ENCODE peak calls at places on chromosomes 1 and 21, in four cellular contexts. C, N, M and L are unnamed samples.

GRCh38 chr1:54018635-54019034 is 649 bp upstream of the LDLRAD1 start:
- DNase-seq in M (no peak), N (no peak), C (no peak), L (no peak)

GRCh38 chr1:110626890-110627289 is 20.7 kb upstream of the KCNA2 start:
- DNase-seq in M (no peak), C (no peak), N (no peak), L (no peak)

GRCh38 chr1:112040891-112041740 is 51.6 kb upstream of the KCND3 start:
- DNase-seq in C (no peak), M (no peak), N (no peak), L (no peak)

GRCh38 chr1:244863491-244864252 is 671 bp downstream of the HNRNPU start:
- DNase-seq in C (no peak), N (no peak), M (peak), L (no peak)

GRCh38 chr1:58823481-58824010 is 39.7 kb upstream of the JUN start:
- DNase-seq in M (peak), N (no peak), C (no peak), L (no peak)

GRCh38 chr1:227424948-227425347 is 106.7 kb upstream of the CDC42BPA start:
- DNase-seq in C (no peak), M (no peak), N (no peak), L (no peak)

GRCh38 chr1:39352881-39353280 is 138.6 kb upstream of the BMP8A start:
- DNase-seq in C (no peak), N (no peak), M (no peak), L (no peak)

GRCh38 chr1:194043984-194044755 is 857.8 kb upstream of the B3GALT2 start:
- DNase-seq in M (no peak), C (no peak), N (no peak), L (no peak)

GRCh38 chr1:21932127-21932526 is 5.0 kb downstream of the HSPG2 start:
- DNase-seq in M (no peak), N (no peak), C (no peak), L (no peak)

GRCh38 chr1:15311886-15312285 is 64.9 kb downstream of the FHAD1 start:
- DNase-seq in M (no peak), C (no peak), N (no peak), L (no peak)

GRCh38 chr1:62625415-62625814 is 28.1 kb downstream of the ANGPTL3 start:
- DNase-seq in N (no peak), M (no peak), C (no peak), L (no peak)

GRCh38 chr1:52944566-52944965 is 17.5 kb downstream of the SCP2 start:
- DNase-seq in N (no peak), M (no peak), C (no peak), L (no peak)

GRCh38 chr1:228364068-228364705 is 42.4 kb downstream of the TRIM11 start:
- DNase-seq in M (no peak), N (no peak), C (no peak), L (peak)

GRCh38 chr1:204583909-204584632 is 67.9 kb downstream of the MDM4 start:
- DNase-seq in M (no peak), N (no peak), C (no peak), L (no peak)

GRCh38 chr1:244887281-244887680 is 22.9 kb upstream of the HNRNPU start:
- DNase-seq in M (no peak), N (no peak), C (no peak), L (no peak)

GRCh38 chr1:66371233-66372005 is 162.5 kb upstream of the SGIP1 start:
- DNase-seq in M (no peak), C (no peak), N (no peak), L (no peak)

GRCh38 chr1:110113551-110113950 is 1.3 kb downstream of the UBL4B start:
- DNase-seq in M (no peak), N (no peak), C (no peak), L (no peak)

GRCh38 chr1:184069675-184070074 is 18.1 kb downstream of the TSEN15 start:
- DNase-seq in N (no peak), M (no peak), C (no peak), L (no peak)

GRCh38 chr1:85343612-85344255 is 67.3 kb upstream of the BCL10 start:
- DNase-seq in C (no peak), N (peak), M (no peak), L (no peak)

GRCh38 chr1:15304708-15305326 is 57.8 kb downstream of the FHAD1 start:
- DNase-seq in N (peak), M (peak), C (peak), L (peak)

GRCh38 chr1:66360285-66360724 is 173.6 kb upstream of the SGIP1 start:
- DNase-seq in M (no peak), C (peak), N (no peak), L (no peak)

GRCh38 chr1:155012052-155012546 is 9.5 kb downstream of the ZBTB7B start:
- DNase-seq in C (peak), M (peak), N (no peak), L (peak)

GRCh38 chr1:214563881-214564280 is 12.5 kb upstream of the PTPN14 start:
- DNase-seq in N (no peak), M (no peak), C (no peak), L (no peak)

GRCh38 chr1:163875927-163876320 is 554.2 kb downstream of the NUF2 start:
- DNase-seq in M (no peak), N (no peak), C (no peak), L (no peak)

GRCh38 chr1:40385437-40386310 is 12.1 kb downstream of the SMAP2 start:
- DNase-seq in C (no peak), N (no peak), M (no peak), L (no peak)

GRCh38 chr1:165737196-165737595 is 31.5 kb downstream of the TMCO1 start:
- DNase-seq in M (no peak), C (no peak), N (no peak), L (no peak)

GRCh38 chr1:26096471-26096870 is 15.2 kb upstream of the PDIK1L start:
- DNase-seq in C (no peak), N (no peak), M (no peak), L (no peak)

GRCh38 chr1:222852326-222852725 is 37.5 kb downstream of the DISP1 start:
- DNase-seq in C (no peak), M (no peak), N (no peak), L (no peak)

GRCh38 chr1:173002891-173003582 is 47.7 kb downstream of the TNFSF18 start:
- DNase-seq in N (no peak), M (no peak), C (no peak), L (no peak)

GRCh38 chr1:39576016-39576657 is 453 bp downstream of the PABPC4 start:
- DNase-seq in C (peak), N (no peak), M (peak), L (peak)

GRCh38 chr1:158969166-158969565 is 37.8 kb downstream of the PYHIN1 start:
- DNase-seq in M (no peak), C (no peak), N (no peak), L (no peak)

DNA sequence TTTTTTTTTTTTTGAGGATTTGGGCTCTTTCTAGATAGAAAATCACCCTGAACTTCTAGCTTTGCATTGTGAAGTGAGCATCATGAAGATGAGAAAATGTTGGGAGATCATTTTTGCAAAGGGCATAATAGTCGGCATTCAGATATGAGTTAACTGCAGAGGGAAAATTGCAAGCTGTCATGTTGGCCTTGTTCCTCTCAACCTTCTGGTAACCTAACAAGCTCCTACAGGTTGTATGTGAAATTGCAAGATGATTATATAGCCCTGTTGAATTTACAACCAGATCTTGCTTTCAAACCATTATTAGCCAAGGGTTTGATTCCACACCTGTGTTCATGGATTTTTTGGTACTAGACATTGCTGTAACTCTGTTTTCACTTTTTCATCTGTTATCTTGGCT is 2.2 kb downstream of the ELOA start:
- DNase-seq in M (peak), C (peak), N (peak), L (no peak)
- TF ChIP-seq ELF4 in M (no peak), C (no peak), N (no peak), L (no peak)

GRCh38 chr21:44611551-44611950 is 328 bp upstream of the KRTAP10-8 start:
- DNase-seq in N (no peak), C (no peak), M (no peak), L (no peak)
- TF ChIP-seq ELF4 in N (no peak), C (no peak), M (no peak), L (no peak)

DNA sequence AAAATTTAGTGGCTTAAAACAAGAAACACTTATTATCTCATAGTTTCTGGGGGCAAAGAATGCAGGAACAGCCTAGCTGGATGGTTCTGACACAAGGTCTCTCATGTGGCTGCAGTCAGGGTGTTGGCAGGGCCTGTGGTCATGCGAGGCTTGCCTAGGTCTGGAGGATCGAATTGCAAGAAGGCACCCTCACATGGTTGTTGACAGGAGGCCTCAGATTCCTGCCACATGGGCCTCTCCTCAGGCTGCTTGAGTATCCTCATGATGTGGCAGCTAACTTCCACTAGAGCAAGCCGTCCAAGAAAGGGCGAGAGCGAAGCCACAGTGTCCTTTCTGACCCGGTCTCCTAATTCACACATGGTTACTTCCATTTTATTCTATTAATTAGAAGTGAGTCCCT is 6.2 kb upstream of the NRIP1 start:
- DNase-seq in C (no peak), N (no peak), M (no peak), L (peak)
- TF ChIP-seq ELF4 in C (no peak), N (no peak), M (no peak), L (no peak)

GRCh38 chr1:103523346-103523745 is 2.2 kb upstream of the RNPC3 start:
- DNase-seq in N (no peak), C (no peak), M (no peak), L (no peak)
- TF ChIP-seq ELF4 in N (no peak), C (no peak), M (no peak), L (no peak)

GRCh38 chr1:216596298-216596947 is 126.8 kb downstream of the ESRRG start:
- DNase-seq in M (no peak), C (peak), N (no peak), L (no peak)
- TF ChIP-seq ELF4 in M (no peak), C (no peak), N (no peak), L (no peak)

GRCh38 chr1:6424619-6425593 is at the start of gene ESPN:
- DNase-seq in N (no peak), M (peak), C (peak), L (no peak)
- TF ChIP-seq ELF4 in N (no peak), M (no peak), C (no peak), L (no peak)